ENCODE peak calls at places on chromosome 3, in four cellular contexts. Y is cardiac muscle cell, G is HL-60, C is upper lobe of right lung. Z is an unnamed sample.

GRCh38 chr3:186097663-186098451 is 11.0 kb downstream of the ETV5 start:
- DNase-seq in Y (peak), G (no peak), C (peak), Z (peak)

GRCh38 chr3:54358969-54359648 is 236.8 kb downstream of the CACNA2D3 start:
- DNase-seq in Y (no peak), G (no peak), C (no peak), Z (no peak)

GRCh38 chr3:49841126-49841525 is 15.2 kb downstream of the TRAIP start:
- DNase-seq in Y (peak), G (peak), C (no peak), Z (peak)

GRCh38 chr3:162082516-162082915 is 585.9 kb downstream of the OTOL1 start:
- DNase-seq in Y (no peak), G (no peak), C (no peak), Z (no peak)

GRCh38 chr3:12025584-12025983 is 21.4 kb downstream of the SYN2 start:
- DNase-seq in Y (no peak), G (no peak), C (no peak), Z (no peak)

GRCh38 chr3:40847571-40847992 is 322.8 kb downstream of the ZNF621 start:
- DNase-seq in Y (peak), G (no peak), C (no peak), Z (no peak)

GRCh38 chr3:100440895-100441294 is 39.6 kb downstream of the LNP1 start:
- DNase-seq in Y (no peak), G (no peak), C (no peak), Z (no peak)

GRCh38 chr3:6113338-6113737 is 747.6 kb upstream of the GRM7 start:
- DNase-seq in Y (no peak), G (no peak), C (no peak), Z (no peak)

GRCh38 chr3:134048278-134048996 is 18.7 kb upstream of the SLCO2A1 start:
- DNase-seq in Y (no peak), G (no peak), C (no peak), Z (no peak)

GRCh38 chr3:94619643-94620042 is 556.8 kb downstream of the NSUN3 start:
- DNase-seq in Y (no peak), G (no peak), C (no peak), Z (no peak)

DNA sequence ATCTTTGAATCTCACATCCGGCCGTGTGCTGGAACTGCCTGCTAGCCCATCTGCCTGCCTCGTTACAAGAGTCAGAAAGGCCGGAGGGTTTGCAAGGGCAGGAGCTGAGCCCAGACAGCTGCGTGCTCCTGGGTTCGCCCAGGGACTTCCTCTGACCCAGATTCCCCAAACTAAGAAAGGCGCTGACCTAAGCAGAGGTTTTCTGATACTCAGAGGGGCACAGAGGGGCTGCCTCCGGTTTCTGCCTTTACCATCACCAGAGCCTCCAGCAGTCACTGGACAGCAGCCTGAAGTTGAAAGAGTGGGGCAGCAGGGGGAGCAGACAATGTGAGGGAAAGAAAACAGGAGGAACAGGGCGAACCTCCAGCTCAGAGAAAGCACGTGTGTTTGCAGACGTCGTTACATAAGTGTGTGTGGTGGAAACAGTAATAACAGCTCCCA is 33.4 kb upstream of the RAD18 start:
- DNase-seq in Y (peak), G (no peak), C (no peak), Z (no peak)
- TF ChIP-seq CTCF in Y (peak), G (no peak), C (no peak), Z (peak)

GRCh38 chr3:44065741-44066140 is 175.9 kb upstream of the TOPAZ1 start:
- DNase-seq in Y (no peak), G (no peak), C (no peak), Z (no peak)
- TF ChIP-seq CTCF in Y (no peak), G (no peak), C (no peak), Z (no peak)

GRCh38 chr3:111616417-111617105 is 21.4 kb upstream of the ZBED2 start:
- DNase-seq in Y (peak), G (no peak), C (no peak), Z (no peak)
- TF ChIP-seq CTCF in Y (no peak), G (no peak), C (peak), Z (no peak)

DNA sequence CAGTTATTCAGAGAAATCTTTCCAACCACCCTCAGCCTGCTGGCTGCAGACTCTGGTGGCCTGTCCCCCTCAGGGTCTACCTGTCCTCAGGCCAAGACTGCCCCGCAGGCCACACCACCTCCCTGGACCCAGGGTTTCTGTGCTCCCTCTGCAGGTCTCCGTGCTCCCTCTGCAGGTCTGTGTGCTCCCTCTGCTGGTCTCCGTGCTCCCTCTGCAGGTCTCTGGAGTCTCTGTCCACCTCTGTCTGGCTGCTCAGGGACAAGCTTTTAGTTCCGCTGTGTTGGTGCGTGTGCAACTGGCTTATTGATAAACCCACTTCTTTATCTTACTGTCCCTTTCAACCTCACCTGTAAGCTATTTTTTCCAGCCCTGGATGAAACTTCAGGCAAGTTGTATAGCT is 30.1 kb downstream of the BDH1 start:
- DNase-seq in Y (peak), G (no peak), C (peak), Z (no peak)
- TF ChIP-seq CTCF in Y (peak), G (no peak), C (no peak), Z (peak)

GRCh38 chr3:160949460-160949859 is 155.7 kb downstream of the B3GALNT1 start:
- DNase-seq in Y (no peak), G (no peak), C (no peak), Z (no peak)

GRCh38 chr3:160950542-160950941 is 154.6 kb downstream of the B3GALNT1 start:
- DNase-seq in Y (no peak), G (no peak), C (no peak), Z (no peak)

GRCh38 chr3:160950954-160951353 is 154.2 kb downstream of the B3GALNT1 start:
- DNase-seq in Y (no peak), G (no peak), C (no peak), Z (no peak)

GRCh38 chr3:160953681-160954080 is 151.5 kb downstream of the B3GALNT1 start:
- DNase-seq in Y (no peak), G (no peak), C (no peak), Z (no peak)

DNA sequence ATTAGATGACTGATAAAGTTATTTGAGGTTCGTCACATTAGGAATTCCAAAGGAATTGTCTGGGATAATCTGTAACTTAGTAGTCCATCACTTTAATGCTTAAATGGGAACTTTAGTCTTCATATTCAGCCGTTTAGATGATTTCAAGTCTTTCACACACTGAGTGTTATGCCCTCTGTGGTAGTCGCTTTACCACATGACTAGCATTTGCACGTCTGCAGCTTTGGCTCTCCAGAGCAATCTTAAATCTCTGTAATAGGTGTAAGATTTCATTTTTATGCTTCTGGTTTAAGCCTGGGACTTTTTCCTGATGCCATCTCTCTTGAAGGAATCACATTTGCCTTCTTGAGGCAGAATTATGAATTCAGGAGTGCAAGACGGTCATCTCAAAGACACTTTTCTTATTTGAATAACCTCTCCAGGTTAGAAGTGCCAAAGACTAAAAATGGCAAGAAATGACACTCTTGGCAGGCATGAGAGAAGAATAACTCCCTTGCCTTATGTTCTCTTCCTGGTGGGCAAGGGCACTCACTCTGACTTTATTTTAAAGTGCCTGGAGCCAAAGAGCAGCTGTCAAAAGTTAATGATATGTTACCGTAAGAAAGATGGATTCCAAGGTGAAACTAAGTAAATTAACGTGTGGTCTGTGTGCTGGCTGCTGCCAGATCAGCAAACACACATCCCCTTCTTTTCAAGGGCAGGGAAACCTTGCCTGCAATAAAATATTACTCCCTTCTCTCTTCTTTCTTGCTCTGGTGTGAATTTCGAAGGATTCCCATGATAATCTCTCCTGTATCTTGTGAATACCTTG is 153.3 kb downstream of the B3GALNT1 start:
- DNase-seq in Y (no peak), G (no peak), C (no peak), Z (no peak)
- TF ChIP-seq CTCF in Y (no peak), G (no peak), C (no peak), Z (no peak)

GRCh38 chr3:52237659-52238172 is 1.2 kb downstream of the TWF2 start:
- DNase-seq in Y (peak), G (peak), C (peak), Z (no peak)
- TF ChIP-seq CTCF in Y (no peak), G (no peak), C (no peak), Z (no peak)

DNA sequence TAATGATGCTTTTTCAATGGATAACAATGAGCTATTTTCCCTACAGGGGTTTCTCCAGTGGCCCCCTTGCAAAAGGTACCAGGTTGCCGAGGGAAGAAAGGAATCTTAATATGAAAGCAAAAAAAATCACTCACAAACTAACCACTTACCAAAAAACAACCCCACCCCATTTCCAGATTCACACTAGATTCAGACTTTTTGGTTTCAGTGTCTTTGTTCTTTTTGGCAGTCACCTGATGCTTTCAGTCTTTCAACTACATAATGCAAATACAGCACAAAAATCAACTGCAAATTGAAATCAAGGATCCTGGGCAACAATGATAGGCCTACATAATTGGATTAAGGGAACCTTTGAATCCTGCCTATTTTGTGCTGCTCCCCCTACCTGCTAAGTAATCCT is 71.1 kb upstream of the RAP2B start:
- DNase-seq in Y (no peak), G (no peak), C (no peak), Z (no peak)
- TF ChIP-seq CTCF in Y (no peak), G (no peak), C (no peak), Z (no peak)

GRCh38 chr3:182143903-182144302 is 432.2 kb downstream of the SOX2 start:
- DNase-seq in Y (no peak), G (no peak), C (no peak), Z (no peak)

GRCh38 chr3:182138388-182138787 is 426.7 kb downstream of the SOX2 start:
- DNase-seq in Y (no peak), G (no peak), C (no peak), Z (no peak)

GRCh38 chr3:182136008-182136910 is 424.5 kb downstream of the SOX2 start:
- DNase-seq in Y (no peak), G (no peak), C (no peak), Z (no peak)

GRCh38 chr3:182142928-182143327 is 431.2 kb downstream of the SOX2 start:
- DNase-seq in Y (no peak), G (no peak), C (no peak), Z (no peak)

GRCh38 chr3:182139627-182140357 is 428.1 kb downstream of the SOX2 start:
- DNase-seq in Y (no peak), G (no peak), C (no peak), Z (no peak)
- TF ChIP-seq CTCF in Y (no peak), G (no peak), C (no peak), Z (peak)